ENCODE peak calls at places on chromosome 10, in four cellular contexts. K is A549, Z is adrenal gland, P is suprapubic skin. C is an unnamed sample.

GRCh38 chr10:11036424-11037011 is 18.8 kb downstream of the CELF2 start:
- DNase-seq in K (peak; percentile 38), Z (peak; percentile 69), P (no peak), C (peak; percentile 55)

GRCh38 chr10:84499846-84500245 is 171.5 kb downstream of the CCSER2 start:
- DNase-seq in K (no peak), Z (no peak), P (no peak), C (no peak)

GRCh38 chr10:87565010-87565409 is 60.3 kb downstream of the MINPP1 start:
- DNase-seq in K (no peak), Z (no peak), P (no peak), C (no peak)

GRCh38 chr10:44020322-44021111 is 364.4 kb downstream of the CXCL12 start:
- DNase-seq in K (no peak), Z (no peak), P (no peak), C (peak; percentile 40)

GRCh38 chr10:57562211-57562610 is 705.5 kb downstream of the IPMK start:
- DNase-seq in K (no peak), Z (no peak), P (no peak), C (no peak)

GRCh38 chr10:105769248-105770184 is 1128.4 kb downstream of the SORCS3 start:
- DNase-seq in K (no peak), Z (no peak), P (no peak), C (no peak)

GRCh38 chr10:101162677-101163076 is 31.6 kb downstream of the TLX1 start:
- DNase-seq in K (no peak), Z (no peak), P (no peak), C (peak; percentile 43)

GRCh38 chr10:71211759-71212248 is 566 bp upstream of the UNC5B start:
- DNase-seq in K (no peak), Z (no peak), P (no peak), C (no peak)

GRCh38 chr10:4512557-4513286 is 313.3 kb upstream of the AKR1E2 start:
- DNase-seq in K (peak; percentile 75), Z (no peak), P (no peak), C (peak; percentile 37)

GRCh38 chr10:107686095-107686494 is 521.6 kb upstream of the SORCS1 start:
- DNase-seq in K (no peak), Z (no peak), P (no peak), C (no peak)

GRCh38 chr10:25933653-25934608 is at the start of gene MYO3A:
- DNase-seq in K (no peak), Z (no peak), P (no peak), C (no peak)

GRCh38 chr10:23384364-23384763 is 39.8 kb upstream of the C10orf67 start:
- DNase-seq in K (no peak), Z (no peak), P (no peak), C (no peak)

GRCh38 chr10:123301077-123301875 is 147.1 kb downstream of the BUB3 start:
- DNase-seq in K (no peak), Z (peak; percentile 92), P (no peak), C (no peak)

GRCh38 chr10:8224591-8224990 is 170.1 kb downstream of the GATA3 start:
- DNase-seq in K (no peak), Z (no peak), P (no peak), C (no peak)

GRCh38 chr10:110818311-110819257 is 53.1 kb upstream of the PDCD4 start:
- DNase-seq in K (no peak), Z (no peak), P (no peak), C (peak; percentile 92)

GRCh38 chr10:85674851-85675250 is 691.7 kb downstream of the GRID1 start:
- DNase-seq in K (no peak), Z (no peak), P (no peak), C (no peak)

GRCh38 chr10:25768167-25768566 is 165.9 kb upstream of the MYO3A start:
- DNase-seq in K (no peak), Z (no peak), P (no peak), C (no peak)

GRCh38 chr10:9009505-9009904 is 955.0 kb downstream of the GATA3 start:
- DNase-seq in K (no peak), Z (no peak), P (no peak), C (no peak)

GRCh38 chr10:122127943-122128342 is 139.0 kb downstream of the TACC2 start:
- DNase-seq in K (no peak), Z (peak; percentile 80), P (no peak), C (no peak)

GRCh38 chr10:92590623-92591549 is 2.0 kb upstream of the KIF11 start:
- DNase-seq in K (peak; percentile 77), Z (peak; percentile 88), P (no peak), C (no peak)

GRCh38 chr10:96188911-96189310 is 58.8 kb downstream of the ZNF518A start:
- DNase-seq in K (no peak), Z (no peak), P (no peak), C (no peak)

GRCh38 chr10:11832042-11832441 is 8.9 kb downstream of the PROSER2 start:
- DNase-seq in K (no peak), Z (no peak), P (no peak), C (no peak)

GRCh38 chr10:85043207-85043606 is 714.8 kb downstream of the CCSER2 start:
- DNase-seq in K (no peak), Z (no peak), P (no peak), C (no peak)

GRCh38 chr10:60032723-60033122 is 126.4 kb upstream of the CCDC6 start:
- DNase-seq in K (peak; percentile 67), Z (peak; percentile 78), P (no peak), C (peak; percentile 55)

GRCh38 chr10:95049919-95050318 is 19.4 kb downstream of the CYP2C8 start:
- DNase-seq in K (no peak), Z (no peak), P (no peak), C (no peak)

GRCh38 chr10:19847321-19847720 is 31.1 kb downstream of the PLXDC2 start:
- DNase-seq in K (no peak), Z (no peak), P (no peak), C (no peak)

GRCh38 chr10:63264852-63265617 is 131.9 kb downstream of the NRBF2 start:
- DNase-seq in K (peak; percentile 70), Z (no peak), P (no peak), C (no peak)

GRCh38 chr10:118953598-118953997 is 75.9 kb upstream of the NANOS1 start:
- DNase-seq in K (no peak), Z (no peak), P (no peak), C (peak; percentile 8)

GRCh38 chr10:132585732-132586722 is 48.4 kb downstream of the INPP5A start:
- DNase-seq in K (no peak), Z (peak; percentile 78), P (peak; percentile 64), C (no peak)

GRCh38 chr10:132587175-132587574 is 49.6 kb downstream of the INPP5A start:
- DNase-seq in K (no peak), Z (no peak), P (peak; percentile 51), C (no peak)

GRCh38 chr10:132589015-132589414 is 51.4 kb downstream of the INPP5A start:
- DNase-seq in K (no peak), Z (no peak), P (no peak), C (no peak)

GRCh38 chr10:132588301-132589013 is 50.9 kb downstream of the INPP5A start:
- DNase-seq in K (no peak), Z (peak; percentile 77), P (peak; percentile 64), C (no peak)

GRCh38 chr10:132586731-132587130 is 49.1 kb downstream of the INPP5A start:
- DNase-seq in K (no peak), Z (no peak), P (no peak), C (no peak)
- H3K27ac ChIP-seq in K (no peak overlapping the region), Z (no peak overlapping the region), P (no peak overlapping the region), C (no peak overlapping the region)

DNA sequence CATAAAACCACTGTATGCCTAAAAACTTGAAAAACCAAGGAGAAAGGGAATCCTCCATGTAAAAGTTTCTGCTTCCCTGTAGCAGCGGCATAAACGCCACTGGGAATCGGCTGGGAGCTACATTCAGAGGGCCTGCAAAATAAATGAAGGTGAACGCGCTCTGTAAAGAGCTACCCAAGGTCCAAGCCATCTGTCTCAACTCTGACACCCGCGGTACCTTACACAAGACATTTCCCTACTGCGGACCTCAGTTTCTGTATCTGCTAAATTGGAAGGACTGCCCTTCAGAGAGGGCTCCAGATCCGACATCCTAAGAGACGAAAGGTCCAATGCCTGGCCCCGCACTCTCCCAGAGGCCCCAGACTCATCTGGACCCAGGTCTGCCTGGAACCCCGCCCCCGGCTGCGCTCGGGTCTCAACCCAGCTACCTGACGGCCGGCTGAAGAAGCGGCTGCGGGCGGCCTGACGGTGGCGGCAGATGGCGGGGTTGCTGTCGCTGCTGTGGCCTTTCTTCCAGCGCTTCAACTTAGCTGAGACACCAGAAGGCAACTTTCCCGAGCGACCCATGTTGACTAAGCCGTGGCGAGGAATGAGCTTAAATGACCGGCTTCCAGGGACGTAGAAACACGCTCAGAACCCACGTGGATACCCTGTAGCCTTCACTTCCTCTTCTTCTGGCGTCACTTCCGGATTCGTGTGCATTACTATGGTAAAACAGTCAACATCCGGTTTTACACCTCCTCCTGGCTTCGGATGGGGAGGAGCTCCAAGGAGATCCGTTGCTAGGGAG is at the start of gene RRP12:
- DNase-seq in K (peak; percentile 98), Z (peak; percentile 97), P (peak; percentile 91), C (peak; percentile 90)
- TF ChIP-seq POLR2A in K (peak; percentile 72), Z (peak; percentile 38), P (peak; percentile 55), C (no peak)

GRCh38 chr10:67603701-67604100 is 92.3 kb downstream of the CTNNA3 start:
- DNase-seq in K (no peak), Z (no peak), P (no peak), C (no peak)

GRCh38 chr10:67602268-67602950 is 93.6 kb downstream of the CTNNA3 start:
- DNase-seq in K (peak; percentile 26), Z (no peak), P (no peak), C (no peak)

GRCh38 chr10:67606572-67606971 is 89.4 kb downstream of the CTNNA3 start:
- DNase-seq in K (peak; percentile 18), Z (no peak), P (no peak), C (no peak)

GRCh38 chr10:67599597-67599996 is 96.4 kb downstream of the CTNNA3 start:
- DNase-seq in K (no peak), Z (no peak), P (no peak), C (no peak)

GRCh38 chr10:67603086-67603485 is 92.9 kb downstream of the CTNNA3 start:
- DNase-seq in K (no peak), Z (no peak), P (no peak), C (no peak)
- H3K27ac ChIP-seq in K (no peak overlapping the region), Z (no peak overlapping the region), P (no peak overlapping the region), C (no peak overlapping the region)

DNA sequence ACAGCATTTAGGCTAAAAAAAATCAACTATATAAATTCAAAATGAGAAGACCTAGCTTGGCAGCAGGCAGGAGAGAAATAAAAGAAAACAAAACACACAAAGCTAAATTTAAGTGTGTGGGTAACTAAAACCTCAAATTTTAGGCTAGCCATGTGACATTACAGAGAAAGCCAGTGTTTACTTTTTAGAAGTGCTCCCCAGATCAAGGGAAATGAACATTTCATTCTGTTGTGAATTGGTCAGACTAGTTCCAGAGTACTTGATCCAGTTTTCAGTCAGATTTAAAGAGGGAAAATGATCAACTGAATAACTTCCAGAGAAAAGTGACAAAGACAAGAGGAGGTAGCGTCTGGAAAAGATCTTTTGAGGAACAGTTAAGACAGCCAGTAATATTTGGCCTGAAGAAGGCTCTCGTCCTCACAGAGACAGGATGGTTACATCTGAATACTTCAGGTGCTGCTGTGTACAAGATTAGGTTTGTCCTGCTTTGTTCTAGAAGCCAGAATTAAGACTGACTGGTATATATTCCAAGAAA is 563.4 kb downstream of the KCNMA1 start:
- DNase-seq in K (no peak), Z (no peak), P (no peak), C (no peak)
- TF ChIP-seq POLR2A in K (no peak), Z (no peak), P (no peak), C (no peak)